ENCODE peak calls at places on chromosomes 13 and 19, in nine cellular contexts. H, Y, L, I, B, U, N, Q and D are unnamed samples.

GRCh38 chr13:50690020-50690419 is 153.5 kb downstream of the DLEU7 start:
- DNase-seq in U (no peak), I (no peak), Y (no peak), Q (no peak), B (no peak), H (no peak), L (no peak), N (no peak), D (no peak)

GRCh38 chr19:50242586-50242985 is 39.2 kb downstream of the MYH14 start:
- DNase-seq in N (no peak), I (no peak), Y (no peak), U (no peak), L (no peak), Q (peak), H (no peak), B (no peak), D (no peak)

GRCh38 chr13:23956106-23956505 is 58.8 kb upstream of the C1QTNF9B start:
- DNase-seq in L (no peak), Q (no peak), U (no peak), Y (no peak), I (no peak), N (no peak), B (no peak), H (no peak), D (no peak)

GRCh38 chr19:6483235-6483634 is 1.6 kb upstream of the DENND1C start:
- DNase-seq in U (no peak), B (no peak), Q (no peak), H (no peak), N (no peak), L (no peak), Y (no peak), I (no peak), D (no peak)

GRCh38 chr19:1492474-1493006 is 1.6 kb downstream of the REEP6 start:
- DNase-seq in Y (peak), B (no peak), N (no peak), I (no peak), H (peak), L (no peak), U (no peak), Q (no peak), D (no peak)

GRCh38 chr19:42394751-42395150 is 4.7 kb upstream of the CNFN start:
- DNase-seq in Q (no peak), Y (no peak), H (no peak), N (no peak), U (no peak), L (no peak), I (no peak), B (no peak), D (no peak)

GRCh38 chr19:57512845-57513244 is 13.1 kb downstream of the ZNF773 start:
- DNase-seq in N (no peak), B (no peak), H (no peak), U (no peak), Y (no peak), L (no peak), I (no peak), Q (no peak), D (no peak)

GRCh38 chr13:59261928-59262488 is 901.7 kb downstream of the DIAPH3 start:
- DNase-seq in Q (no peak), B (no peak), N (no peak), Y (no peak), L (peak), I (no peak), U (no peak), H (no peak), D (no peak)

GRCh38 chr13:77846173-77846572 is 72.5 kb downstream of the EDNRB start:
- DNase-seq in B (no peak), Q (no peak), H (no peak), N (no peak), L (no peak), Y (no peak), U (no peak), I (no peak), D (no peak)

GRCh38 chr19:40442328-40443130 is 1.6 kb downstream of the SERTAD3 start:
- DNase-seq in N (no peak), B (no peak), L (no peak), Q (no peak), H (no peak), Y (no peak), U (no peak), I (no peak), D (no peak)

GRCh38 chr19:2289714-2290435 is 7.9 kb upstream of the PEAK3 start:
- DNase-seq in L (no peak), I (no peak), H (no peak), B (peak), N (peak), Q (peak), U (peak), Y (no peak), D (no peak)

GRCh38 chr13:76813874-76814273 is 72.3 kb downstream of the KCTD12 start:
- DNase-seq in B (peak), N (no peak), Y (no peak), I (no peak), L (no peak), U (no peak), H (no peak), Q (no peak), D (no peak)

GRCh38 chr19:41206926-41207750 is 11.9 kb upstream of the AXL start:
- DNase-seq in I (no peak), Y (peak), L (no peak), U (peak), N (no peak), B (peak), H (peak), Q (no peak), D (no peak)

DNA sequence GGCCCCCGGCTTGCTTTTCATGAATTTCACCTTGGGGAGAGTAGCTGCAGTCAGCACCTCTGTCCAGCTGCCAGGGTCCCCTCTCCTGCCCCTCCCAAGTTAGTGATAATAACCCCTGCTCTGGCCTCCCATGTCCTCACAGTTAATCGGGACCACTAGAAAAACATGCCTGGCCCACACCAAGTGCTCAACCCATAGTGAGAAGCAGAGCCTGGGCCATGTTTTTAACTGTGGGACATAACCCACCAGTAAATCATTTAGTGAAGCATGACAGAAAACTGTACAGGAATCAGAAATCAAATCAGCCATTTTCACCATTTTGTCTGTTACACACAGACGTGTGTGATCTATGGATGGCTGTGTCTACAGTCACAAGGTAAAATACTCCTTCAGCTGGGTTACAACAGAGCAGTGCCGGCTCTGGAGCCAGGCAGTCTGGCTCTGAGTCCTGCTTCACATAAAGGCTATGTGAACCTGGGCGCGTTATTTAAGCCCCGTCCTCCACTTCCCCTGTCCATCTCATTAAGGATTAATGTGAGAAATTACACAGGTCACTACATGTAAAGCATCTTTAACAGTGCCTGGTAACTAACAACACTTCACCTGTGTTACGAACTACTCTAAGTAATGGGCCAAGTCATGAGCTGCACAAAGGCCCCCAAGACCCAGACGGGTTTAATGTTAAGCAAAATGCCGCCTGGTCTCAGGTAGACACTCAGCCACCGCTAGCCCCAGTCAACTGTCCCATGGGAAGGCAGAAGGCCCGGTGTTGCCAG is 7.6 kb upstream of the ECH1 start:
- DNase-seq in B (no peak), N (no peak), Q (no peak), I (no peak), U (no peak), Y (no peak), H (no peak), L (no peak), D (no peak)
- TF ChIP-seq POLR2A in B (no peak), N (no peak), Q (peak), I (no peak), U (peak), Y (no peak), H (no peak), L (no peak), D (no peak)

GRCh38 chr19:15210323-15210774 is 9.6 kb upstream of the NOTCH3 start:
- DNase-seq in Y (no peak), Q (no peak), B (no peak), I (no peak), L (no peak), N (no peak), H (no peak), U (no peak), D (no peak)
- TF ChIP-seq POLR2AphosphoS5 in Y (no peak), Q (no peak), B (no peak), I (no peak), L (no peak), N (no peak), H (no peak), U (no peak), D (peak)

DNA sequence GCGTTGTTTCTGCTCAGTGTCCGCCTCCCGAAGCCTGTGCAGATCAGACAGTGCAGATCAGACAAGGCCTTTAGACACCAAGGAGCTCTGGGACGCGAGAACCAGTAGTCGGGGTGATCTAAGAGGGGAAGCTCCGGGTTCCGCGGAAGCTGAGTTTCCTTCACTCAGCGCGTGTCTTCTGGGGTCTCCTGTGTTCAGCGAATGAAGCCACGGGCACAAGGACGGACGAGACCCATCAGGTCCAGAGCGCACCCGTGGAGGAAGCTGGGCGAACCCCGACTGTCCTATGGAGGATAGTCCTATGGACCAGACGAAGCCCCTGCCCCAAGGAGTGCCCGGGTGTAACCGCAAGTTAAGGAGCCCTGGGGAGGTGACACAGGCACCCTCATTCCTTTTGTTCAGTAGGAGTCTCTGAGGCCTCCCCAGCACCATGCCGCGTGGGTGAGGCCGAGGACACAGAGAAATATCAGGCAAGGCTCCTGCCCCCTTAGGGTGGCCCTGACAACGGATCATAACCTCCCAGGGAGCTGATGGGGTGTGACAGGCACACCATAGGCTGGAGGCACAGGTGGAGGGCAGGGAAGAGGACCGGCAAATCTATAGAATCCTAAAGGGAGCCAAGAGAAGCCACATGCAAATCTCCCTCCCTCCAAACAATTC is 614 bp upstream of the TMEM238 start:
- DNase-seq in L (no peak), H (no peak), Q (no peak), Y (no peak), N (no peak), B (no peak), U (peak), I (no peak), D (no peak)
- TF ChIP-seq POLR2A in L (no peak), H (no peak), Q (no peak), Y (no peak), N (no peak), B (no peak), U (peak), I (no peak), D (no peak)

DNA sequence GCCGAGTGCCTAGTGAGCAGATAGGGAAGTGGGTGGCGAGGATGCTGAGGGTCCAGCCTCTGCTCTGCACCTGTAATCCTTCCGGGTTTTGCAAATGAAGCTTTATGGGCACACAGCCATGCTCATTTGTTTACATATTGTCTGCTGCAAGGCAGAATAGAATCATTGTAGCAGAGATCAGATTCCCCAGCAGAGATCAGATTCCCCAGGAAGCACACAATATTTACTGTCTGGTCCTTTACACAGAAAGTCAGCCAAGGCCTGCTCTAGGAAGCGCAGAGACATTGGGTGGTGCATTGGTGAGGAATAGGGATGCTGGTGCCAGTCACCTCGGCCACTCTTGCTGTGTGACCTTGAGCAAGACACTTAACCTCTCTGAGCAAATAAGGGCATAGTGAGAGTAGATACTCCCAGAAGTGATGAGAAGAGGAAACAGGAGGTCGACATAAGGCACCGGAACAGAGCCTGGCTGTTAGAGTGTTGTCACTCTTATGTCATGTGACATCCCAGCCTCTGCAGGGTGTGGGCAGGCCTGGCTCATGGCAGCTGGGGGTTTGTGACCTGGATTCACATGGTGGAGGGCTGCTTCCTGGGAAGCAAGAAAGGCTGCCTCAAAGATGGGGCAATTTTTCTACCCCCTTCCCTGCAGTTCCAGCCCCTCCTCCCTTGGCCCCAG is 25.6 kb downstream of the CARM1 start:
- DNase-seq in N (no peak), U (no peak), H (no peak), L (no peak), I (peak), B (no peak), Y (no peak), Q (no peak), D (no peak)
- TF ChIP-seq POLR2AphosphoS5 in N (no peak), U (no peak), H (no peak), L (no peak), I (peak), B (no peak), Y (no peak), Q (no peak), D (no peak)

DNA sequence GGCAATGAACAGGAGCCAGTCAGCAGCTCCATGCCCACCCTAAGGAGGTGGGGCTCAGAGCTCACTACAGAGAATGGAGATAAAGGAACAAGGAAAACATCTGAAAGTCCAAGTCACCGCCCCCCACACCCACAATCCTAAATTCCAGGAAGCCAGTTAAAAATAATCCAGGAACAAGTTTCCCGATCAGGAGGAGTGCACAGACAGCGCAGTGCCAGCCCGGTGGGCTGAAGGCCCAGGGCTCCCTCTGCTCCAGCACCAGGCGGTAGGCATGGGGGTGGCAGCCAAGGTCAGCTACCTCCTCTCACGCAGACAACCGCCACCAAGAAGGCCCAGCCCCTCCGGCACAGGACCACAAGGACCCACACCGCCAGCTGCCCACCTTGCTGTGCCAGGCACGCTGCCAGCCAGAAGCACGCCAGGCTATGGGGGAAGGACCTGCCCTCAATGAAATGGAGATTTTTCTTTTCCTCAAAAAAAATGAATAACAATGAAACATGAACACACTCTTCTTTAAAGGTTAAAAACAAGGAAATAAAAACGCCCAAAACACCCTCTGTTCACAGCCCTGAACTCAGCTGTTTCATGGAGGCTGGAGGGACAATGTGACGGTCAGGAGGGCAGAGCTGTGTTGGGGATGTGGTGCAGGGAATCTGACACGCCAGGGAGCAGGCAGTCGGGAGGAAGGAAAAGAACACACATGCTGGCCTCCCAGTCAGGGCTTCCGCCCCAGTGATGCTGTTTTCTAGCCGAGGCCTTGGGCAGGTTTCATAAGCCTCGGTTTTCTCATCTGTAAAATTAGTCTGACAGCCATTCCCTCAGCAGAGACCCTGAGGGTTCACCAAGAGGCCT is 11.0 kb downstream of the STK24 start:
- DNase-seq in Y (no peak), Q (no peak), H (peak), I (peak), N (no peak), B (peak), L (peak), U (no peak), D (no peak)
- TF ChIP-seq POLR2A in Y (no peak), Q (peak), H (peak), I (no peak), N (no peak), B (no peak), L (no peak), U (no peak), D (no peak)